ENCODE peak calls at places on chromosome 1, in five cellular contexts. J is hepatocyte; Y is fibroblast of lung; D is Calu3; U is CD8-positive, alpha-beta T cell. Q is an unnamed sample.

GRCh38 chr1:15706751-15707150 is 22.6 kb downstream of the PLEKHM2 start:
- DNase-seq in D (no peak), U (no peak), J (no peak), Y (no peak), Q (no peak)

GRCh38 chr1:184900507-184900906 is 73.8 kb downstream of the NIBAN1 start:
- DNase-seq in J (no peak), D (no peak), Y (no peak), U (no peak), Q (no peak)

GRCh38 chr1:47527653-47528272 is 89.9 kb downstream of the FOXD2 start:
- DNase-seq in J (peak; percentile 45), Y (no peak), D (peak; percentile 79), U (no peak), Q (no peak)

GRCh38 chr1:171911506-171911905 is 70.2 kb downstream of the DNM3 start:
- DNase-seq in U (no peak), J (peak; percentile 14), Y (no peak), D (no peak), Q (no peak)

GRCh38 chr1:84208935-84209334 is 64.9 kb downstream of the PRKACB start:
- DNase-seq in Y (no peak), D (no peak), J (no peak), U (no peak), Q (no peak)

GRCh38 chr1:241841661-241842060 is 6.3 kb upstream of the EXO1 start:
- DNase-seq in D (no peak), J (no peak), Y (no peak), U (no peak), Q (no peak)

GRCh38 chr1:2471159-2471471 is 5.0 kb upstream of the PLCH2 start:
- DNase-seq in Y (no peak), D (no peak), U (no peak), J (no peak), Q (no peak)

GRCh38 chr1:233281711-233282581 is 13.6 kb downstream of the PCNX2 start:
- DNase-seq in U (peak; percentile 8), D (no peak), Y (peak; percentile 51), J (no peak), Q (no peak)

GRCh38 chr1:112344754-112345423 is 51.1 kb upstream of the CTTNBP2NL start:
- DNase-seq in J (no peak), D (no peak), Y (no peak), U (peak; percentile 10), Q (no peak)

GRCh38 chr1:219542828-219543518 is 69.9 kb downstream of the ZC3H11B start:
- DNase-seq in D (no peak), Y (no peak), U (no peak), J (no peak), Q (no peak)

GRCh38 chr1:151311589-151312331 is 15.5 kb downstream of the PI4KB start:
- DNase-seq in J (peak; percentile 95), Y (peak; percentile 100), D (peak; percentile 93), U (peak; percentile 53), Q (peak; percentile 96)

DNA sequence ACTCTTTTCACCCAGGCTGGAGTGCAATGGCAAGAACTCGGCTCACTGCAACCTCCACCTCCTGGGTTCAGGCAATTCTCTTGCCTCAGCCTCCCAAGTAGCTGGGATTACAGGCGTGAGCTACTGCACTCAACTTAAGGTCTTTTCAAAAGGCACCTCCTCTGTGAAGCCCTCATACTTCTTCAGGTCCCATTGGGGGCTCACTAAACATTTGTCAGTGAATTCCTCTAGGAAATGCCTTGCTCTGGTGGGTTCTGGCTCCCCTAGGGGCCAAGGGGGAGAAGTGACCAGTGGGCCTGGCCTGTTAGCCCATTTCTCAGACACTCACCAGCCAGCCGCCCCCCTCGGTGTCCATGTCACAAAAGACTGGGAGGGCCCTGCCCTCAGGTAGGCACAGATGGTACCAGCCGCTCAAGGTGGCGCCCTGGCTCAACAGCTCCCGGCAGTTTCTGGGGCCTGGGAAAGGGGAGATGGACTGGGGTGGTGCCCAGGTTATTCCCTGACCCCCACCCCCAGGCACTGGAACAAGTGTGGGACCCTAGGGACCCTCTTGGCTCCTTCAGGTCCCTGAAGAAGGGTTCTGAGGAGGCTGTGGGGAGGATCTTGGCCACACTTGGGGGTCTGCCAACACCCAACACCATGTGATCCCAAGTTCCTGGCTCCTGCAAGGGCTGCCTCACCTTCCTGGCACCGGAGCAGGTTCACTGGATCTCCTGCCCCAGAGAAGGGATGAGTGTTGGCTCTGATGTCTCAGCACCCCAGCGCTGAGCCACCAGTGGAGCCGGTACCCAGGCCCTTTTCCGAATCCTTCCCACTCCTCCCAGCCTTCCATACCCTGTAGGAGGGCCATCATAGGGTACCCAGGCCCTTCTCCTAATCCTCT is 1.6 kb downstream of the FCN3 start:
- DNase-seq in Y (no peak), U (no peak), J (no peak), D (no peak), Q (no peak)
- TF ChIP-seq CTCF in Y (peak; percentile 31), U (no peak), J (peak; percentile 4), D (no peak), Q (peak; percentile 38)

DNA sequence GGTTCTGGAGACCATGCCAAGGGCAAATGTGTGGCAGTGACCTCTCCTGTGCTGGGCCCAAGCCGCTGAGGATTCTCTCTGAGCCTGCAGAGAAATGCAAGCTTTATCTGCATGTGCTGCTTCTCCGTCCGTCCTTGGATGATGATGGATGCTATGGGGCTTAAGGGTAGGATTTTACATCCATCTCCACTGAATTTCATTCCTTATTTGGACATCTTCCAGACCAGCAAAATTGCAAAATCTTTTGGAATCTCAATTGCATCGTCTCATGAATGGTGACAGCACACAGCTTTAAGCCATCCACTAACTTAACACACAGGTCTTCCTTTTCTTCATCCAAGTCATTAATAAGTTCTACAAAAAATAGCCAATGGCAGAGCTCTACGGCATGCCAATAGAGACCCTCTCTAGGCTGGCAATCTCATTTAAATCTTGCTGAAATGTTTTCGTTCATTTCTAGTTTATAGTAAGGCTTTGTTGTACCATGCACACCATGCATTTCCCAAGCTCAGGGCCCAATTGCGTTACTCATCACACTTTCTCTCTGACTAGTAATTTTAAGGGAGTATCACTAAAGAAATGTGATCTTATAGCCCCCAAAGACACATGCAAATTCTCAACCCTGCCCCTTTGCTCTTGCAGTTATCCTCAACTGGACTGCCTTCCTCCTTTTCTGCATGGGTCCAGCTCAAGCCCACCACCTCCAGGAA is 11.1 kb downstream of the BATF3 start:
- DNase-seq in J (peak; percentile 27), Y (peak; percentile 85), U (no peak), D (no peak), Q (peak; percentile 27)
- TF ChIP-seq CTCF in J (no peak), Y (no peak), U (no peak), D (no peak), Q (no peak)

DNA sequence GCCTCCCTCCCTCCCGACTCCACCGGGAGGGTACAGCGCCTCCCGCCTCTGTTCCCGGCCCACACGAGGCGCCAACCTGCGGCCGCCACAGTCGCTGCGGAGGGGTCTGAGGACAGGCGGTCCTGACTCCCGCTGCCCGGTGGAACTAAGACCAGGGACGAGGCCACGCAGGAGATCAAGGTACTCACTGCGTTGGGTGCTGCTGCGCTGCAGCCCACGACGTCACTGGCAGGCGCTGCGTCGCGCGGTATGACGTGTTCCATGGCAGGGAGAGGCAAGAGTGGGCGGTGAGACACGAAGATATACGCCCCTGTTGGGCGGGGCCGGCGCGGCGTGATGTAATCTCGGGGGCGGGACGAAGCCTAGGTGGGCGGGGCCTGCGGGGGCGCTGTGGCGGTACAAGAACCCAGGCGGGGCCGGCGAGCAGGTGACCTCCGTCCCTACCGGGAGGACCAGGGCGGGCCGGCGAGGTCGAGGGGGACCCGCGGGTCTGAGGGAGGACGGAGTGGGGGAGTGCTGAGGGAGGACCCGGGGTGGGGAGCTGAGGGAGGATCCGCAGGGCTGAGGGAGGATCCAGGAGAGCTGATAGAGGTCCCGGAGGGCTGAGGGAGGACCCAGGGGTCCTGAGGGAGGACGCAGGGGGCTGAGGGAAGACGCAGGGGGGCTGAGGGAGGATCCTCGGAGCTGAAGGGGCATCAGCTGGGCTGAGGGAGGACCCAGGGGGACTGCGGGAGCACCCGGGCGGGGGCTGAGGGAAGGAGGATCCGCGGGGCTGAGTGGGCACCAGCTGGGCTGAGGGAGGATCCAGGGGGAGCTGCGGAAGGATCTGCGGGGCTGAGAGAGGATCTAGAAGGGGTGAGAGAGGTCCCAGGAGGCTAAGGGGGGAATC is at the start of gene MRPL55:
- DNase-seq in J (peak; percentile 99), D (peak; percentile 99), U (peak; percentile 99), Y (peak; percentile 94), Q (peak; percentile 74)
- TF ChIP-seq CTCF in J (no peak), D (no peak), U (no peak), Y (no peak), Q (peak; percentile 17)

DNA sequence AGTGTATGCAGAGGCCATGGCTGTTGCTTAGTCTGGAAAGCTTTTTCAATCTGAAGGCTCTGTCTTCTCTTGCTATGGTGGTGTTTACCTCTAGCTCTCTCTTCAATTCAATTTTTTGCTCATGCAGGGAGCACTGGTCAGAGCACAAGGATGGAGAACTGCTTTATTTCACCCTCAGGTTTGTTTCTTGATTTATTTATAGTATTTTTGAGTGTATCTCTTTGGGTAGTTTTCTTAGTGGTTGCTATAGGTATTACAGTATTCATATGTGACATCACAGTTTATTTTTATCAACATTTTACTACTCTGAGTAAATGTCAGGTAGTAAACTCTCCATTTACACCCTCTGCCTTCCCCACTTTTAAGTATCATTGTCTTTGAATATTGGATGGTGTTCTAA is 147.9 kb downstream of the RASAL2 start:
- DNase-seq in U (no peak), J (no peak), D (no peak), Y (no peak), Q (no peak)
- TF ChIP-seq CTCF in U (no peak), J (no peak), D (peak; percentile 17), Y (peak; percentile 12), Q (no peak)

DNA sequence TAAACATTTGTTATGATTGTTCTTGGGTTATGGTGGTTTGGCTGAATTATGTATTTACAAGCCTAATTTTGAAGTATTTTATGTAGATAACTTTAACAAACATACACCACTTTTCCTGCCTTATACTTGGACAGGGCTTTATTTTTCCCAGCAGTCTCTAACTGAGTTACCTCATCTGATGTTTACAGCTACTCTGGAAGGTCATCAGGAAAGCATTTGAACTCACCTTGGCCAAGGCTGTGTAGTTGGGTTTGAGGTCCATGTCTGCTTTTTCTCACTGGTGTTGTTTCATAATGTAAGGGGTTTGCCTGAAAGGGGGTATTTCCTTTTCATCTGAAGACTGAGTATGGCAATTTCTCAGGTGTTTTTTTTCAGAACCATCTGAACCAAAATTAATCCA is 193.5 kb downstream of the RWDD3 start:
- DNase-seq in J (no peak), U (no peak), D (no peak), Y (no peak), Q (no peak)
- TF ChIP-seq CTCF in J (no peak), U (no peak), D (no peak), Y (no peak), Q (no peak)

GRCh38 chr1:246506785-246507639 is at the start of gene SMYD3:
- DNase-seq in D (peak; percentile 82), U (peak; percentile 75), J (peak; percentile 93), Y (peak; percentile 70), Q (no peak)
- TF ChIP-seq CTCF in D (no peak), U (no peak), J (peak; percentile 15), Y (no peak), Q (no peak)